ENCODE peak calls at places on chromosomes 12 and 14, in four cellular contexts. G is fibroblast of the aortic adventitia, E is breast epithelium, Y is renal cortical epithelial cell. H is an unnamed sample.

GRCh38 chr12:67431436-67432049 is 162.4 kb downstream of the CAND1 start:
- DNase-seq in Y (no peak), G (peak; percentile 81), E (no peak), H (no peak)

GRCh38 chr14:93688239-93688666 is 100.0 kb downstream of the PRIMA1 start:
- DNase-seq in E (no peak), Y (no peak), G (no peak), H (no peak)

GRCh38 chr14:61661471-61661988 is 33.8 kb upstream of the HIF1A start:
- DNase-seq in E (no peak), G (peak; percentile 94), Y (no peak), H (no peak)

GRCh38 chr12:125470838-125471775 is 405.9 kb downstream of the AACS start:
- DNase-seq in Y (no peak), G (no peak), E (no peak), H (no peak)

GRCh38 chr12:129049917-129050316 is 196.6 kb downstream of the GLT1D1 start:
- DNase-seq in E (no peak), Y (no peak), G (no peak), H (no peak)

GRCh38 chr12:109753054-109753401 is 39.4 kb downstream of the FAM222A start:
- DNase-seq in Y (no peak), E (no peak), G (no peak), H (peak; percentile 16)

GRCh38 chr12:52976574-52977071 is 27.7 kb downstream of the KRT18 start:
- DNase-seq in Y (no peak), G (peak; percentile 78), E (no peak), H (no peak)

GRCh38 chr12:57240926-57241555 is 9.9 kb downstream of the STAC3 start:
- DNase-seq in Y (no peak), E (no peak), G (no peak), H (no peak)

GRCh38 chr14:31745741-31746140 is 184.5 kb downstream of the NUBPL start:
- DNase-seq in E (no peak), G (no peak), Y (no peak), H (no peak)

GRCh38 chr12:116133609-116134214 is 143.8 kb downstream of the MED13L start:
- DNase-seq in E (no peak), Y (no peak), G (no peak), H (no peak)